ENCODE peak calls at places on chromosomes 1 and 21, in eight cellular contexts. One of them, this sample, is unnamed.
A peak's percentile ranks its signal among the peaks of the same experiment; 100 is the strongest.

GRCh38 chr21:42558846-42559245 is 45.2 kb downstream of the SLC37A1 start:
- DNase-seq in heart right ventricle: no peak
- DNase-seq in left ventricle myocardium inferior: no peak
- DNase-seq in astrocyte of the spinal cord: no peak
- DNase-seq in esophagus squamous epithelium: no peak
- DNase-seq in GM12865: no peak
- DNase-seq in neural progenitor cell: no peak
- DNase-seq in foreskin keratinocyte: no peak
- DNase-seq in this sample: no peak

GRCh38 chr1:158180741-158181576 is at the start of gene CD1D:
- DNase-seq in heart right ventricle: peak; percentile 42
- DNase-seq in left ventricle myocardium inferior: peak; percentile 33
- DNase-seq in astrocyte of the spinal cord: peak; percentile 7
- DNase-seq in esophagus squamous epithelium: no peak
- DNase-seq in GM12865: peak; percentile 20
- DNase-seq in neural progenitor cell: peak; percentile 77
- DNase-seq in foreskin keratinocyte: no peak
- DNase-seq in this sample: peak; percentile 4

GRCh38 chr1:32754282-32755097 is 51.9 kb upstream of the SYNC start:
- DNase-seq in heart right ventricle: no peak
- DNase-seq in left ventricle myocardium inferior: no peak
- DNase-seq in astrocyte of the spinal cord: no peak
- DNase-seq in esophagus squamous epithelium: no peak
- DNase-seq in GM12865: no peak
- DNase-seq in neural progenitor cell: peak; percentile 93
- DNase-seq in foreskin keratinocyte: no peak
- DNase-seq in this sample: peak; percentile 25

GRCh38 chr1:226826479-226827245 is 43.8 kb upstream of the PSEN2 start:
- DNase-seq in heart right ventricle: no peak
- DNase-seq in left ventricle myocardium inferior: no peak
- DNase-seq in astrocyte of the spinal cord: no peak
- DNase-seq in esophagus squamous epithelium: no peak
- DNase-seq in GM12865: no peak
- DNase-seq in neural progenitor cell: no peak
- DNase-seq in foreskin keratinocyte: no peak
- DNase-seq in this sample: no peak

GRCh38 chr1:108828074-108828961 is 28.6 kb downstream of the AKNAD1 start:
- DNase-seq in heart right ventricle: peak; percentile 73
- DNase-seq in left ventricle myocardium inferior: peak; percentile 70
- DNase-seq in astrocyte of the spinal cord: peak; percentile 82
- DNase-seq in esophagus squamous epithelium: no peak
- DNase-seq in GM12865: peak; percentile 81
- DNase-seq in neural progenitor cell: peak; percentile 92
- DNase-seq in foreskin keratinocyte: peak; percentile 99
- DNase-seq in this sample: peak; percentile 98

GRCh38 chr21:45296638-45297037 is 8.9 kb upstream of the POFUT2 start:
- DNase-seq in heart right ventricle: no peak
- DNase-seq in left ventricle myocardium inferior: peak; percentile 8
- DNase-seq in astrocyte of the spinal cord: no peak
- DNase-seq in esophagus squamous epithelium: no peak
- DNase-seq in GM12865: no peak
- DNase-seq in neural progenitor cell: no peak
- DNase-seq in foreskin keratinocyte: no peak
- DNase-seq in this sample: no peak

GRCh38 chr1:74679811-74680210 is 6.2 kb upstream of the ERICH3 start:
- DNase-seq in heart right ventricle: no peak
- DNase-seq in left ventricle myocardium inferior: no peak
- DNase-seq in astrocyte of the spinal cord: peak; percentile 5
- DNase-seq in esophagus squamous epithelium: no peak
- DNase-seq in GM12865: no peak
- DNase-seq in neural progenitor cell: no peak
- DNase-seq in foreskin keratinocyte: no peak
- DNase-seq in this sample: peak; percentile 7

GRCh38 chr1:170823120-170823519 is 112.2 kb upstream of the MROH9 start:
- DNase-seq in heart right ventricle: no peak
- DNase-seq in left ventricle myocardium inferior: no peak
- DNase-seq in astrocyte of the spinal cord: peak; percentile 24
- DNase-seq in esophagus squamous epithelium: no peak
- DNase-seq in GM12865: no peak
- DNase-seq in neural progenitor cell: no peak
- DNase-seq in foreskin keratinocyte: no peak
- DNase-seq in this sample: peak; percentile 54

GRCh38 chr1:232033285-232033684 is 406.7 kb downstream of the DISC1 start:
- DNase-seq in heart right ventricle: no peak
- DNase-seq in left ventricle myocardium inferior: no peak
- DNase-seq in astrocyte of the spinal cord: no peak
- DNase-seq in esophagus squamous epithelium: no peak
- DNase-seq in GM12865: no peak
- DNase-seq in neural progenitor cell: peak; percentile 36
- DNase-seq in foreskin keratinocyte: no peak
- DNase-seq in this sample: no peak

GRCh38 chr1:246801241-246802020 is 77.2 kb downstream of the SCCPDH start:
- DNase-seq in heart right ventricle: no peak
- DNase-seq in left ventricle myocardium inferior: no peak
- DNase-seq in astrocyte of the spinal cord: peak; percentile 4
- DNase-seq in esophagus squamous epithelium: no peak
- DNase-seq in GM12865: no peak
- DNase-seq in neural progenitor cell: no peak
- DNase-seq in foreskin keratinocyte: no peak
- DNase-seq in this sample: no peak

GRCh38 chr21:22311741-22312462 is 1313.7 kb downstream of the NCAM2 start:
- DNase-seq in heart right ventricle: no peak
- DNase-seq in left ventricle myocardium inferior: no peak
- DNase-seq in astrocyte of the spinal cord: no peak
- DNase-seq in esophagus squamous epithelium: no peak
- DNase-seq in GM12865: no peak
- DNase-seq in neural progenitor cell: no peak
- DNase-seq in foreskin keratinocyte: no peak
- DNase-seq in this sample: no peak

GRCh38 chr1:162899422-162900168 is 38.6 kb upstream of the CCDC190 start:
- DNase-seq in heart right ventricle: no peak
- DNase-seq in left ventricle myocardium inferior: no peak
- DNase-seq in astrocyte of the spinal cord: peak; percentile 95
- DNase-seq in esophagus squamous epithelium: no peak
- DNase-seq in GM12865: no peak
- DNase-seq in neural progenitor cell: no peak
- DNase-seq in foreskin keratinocyte: no peak
- DNase-seq in this sample: peak; percentile 86

DNA sequence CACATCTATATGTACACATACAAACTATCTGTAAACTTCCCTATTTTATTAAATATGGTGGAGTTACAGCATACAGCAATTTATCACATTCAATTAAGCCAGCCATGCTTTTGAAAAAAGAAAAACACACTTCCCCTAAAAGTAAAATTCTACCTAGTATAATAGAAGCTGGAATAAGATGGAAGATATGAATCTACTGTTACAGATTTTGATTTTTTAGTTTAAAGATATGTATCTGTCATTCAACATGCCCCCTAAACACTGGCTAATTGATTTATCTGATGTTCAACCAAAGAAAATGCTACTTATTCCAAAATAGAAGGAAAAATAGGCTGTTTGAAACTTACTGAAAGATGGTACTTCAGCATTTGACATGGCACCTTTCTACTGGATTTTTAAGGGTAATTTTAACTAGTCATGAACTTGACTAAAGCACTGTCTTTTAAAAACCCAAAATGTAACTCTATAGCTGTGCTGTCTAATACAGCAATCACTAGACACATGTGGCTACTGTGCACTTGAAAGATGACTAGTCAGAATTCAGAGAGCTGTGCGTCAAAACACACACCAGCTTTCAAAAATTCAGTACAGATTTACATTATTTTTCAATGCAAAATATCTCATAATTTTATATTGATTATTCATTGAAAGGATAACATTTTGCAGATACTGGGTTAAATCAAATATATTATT is 25.0 kb downstream of the NRIP1 start:
- DNase-seq in heart right ventricle: no peak
- DNase-seq in left ventricle myocardium inferior: no peak
- DNase-seq in astrocyte of the spinal cord: no peak
- DNase-seq in esophagus squamous epithelium: no peak
- DNase-seq in GM12865: no peak
- DNase-seq in neural progenitor cell: no peak
- DNase-seq in foreskin keratinocyte: no peak
- DNase-seq in this sample: no peak
- TF ChIP-seq CTCF in heart right ventricle: no peak
- TF ChIP-seq CTCF in left ventricle myocardium inferior: no peak
- TF ChIP-seq CTCF in astrocyte of the spinal cord: no peak
- TF ChIP-seq CTCF in esophagus squamous epithelium: no peak
- TF ChIP-seq CTCF in GM12865: no peak
- TF ChIP-seq CTCF in neural progenitor cell: no peak
- TF ChIP-seq CTCF in foreskin keratinocyte: no peak
- TF ChIP-seq CTCF in this sample: no peak

GRCh38 chr1:51572365-51572764 is 44.5 kb upstream of the OSBPL9 start:
- DNase-seq in heart right ventricle: no peak
- DNase-seq in left ventricle myocardium inferior: no peak
- DNase-seq in astrocyte of the spinal cord: no peak
- DNase-seq in esophagus squamous epithelium: no peak
- DNase-seq in GM12865: no peak
- DNase-seq in neural progenitor cell: no peak
- DNase-seq in foreskin keratinocyte: no peak
- DNase-seq in this sample: no peak

GRCh38 chr1:51570063-51570720 is 46.7 kb upstream of the OSBPL9 start:
- DNase-seq in heart right ventricle: no peak
- DNase-seq in left ventricle myocardium inferior: no peak
- DNase-seq in astrocyte of the spinal cord: no peak
- DNase-seq in esophagus squamous epithelium: no peak
- DNase-seq in GM12865: peak; percentile 73
- DNase-seq in neural progenitor cell: no peak
- DNase-seq in foreskin keratinocyte: no peak
- DNase-seq in this sample: no peak

GRCh38 chr1:51568231-51568935 is 48.5 kb upstream of the OSBPL9 start:
- DNase-seq in heart right ventricle: no peak
- DNase-seq in left ventricle myocardium inferior: no peak
- DNase-seq in astrocyte of the spinal cord: no peak
- DNase-seq in esophagus squamous epithelium: no peak
- DNase-seq in GM12865: no peak
- DNase-seq in neural progenitor cell: no peak
- DNase-seq in foreskin keratinocyte: no peak
- DNase-seq in this sample: no peak

GRCh38 chr1:51567653-51568052 is 48.6 kb upstream of the EPS15 start:
- DNase-seq in heart right ventricle: no peak
- DNase-seq in left ventricle myocardium inferior: no peak
- DNase-seq in astrocyte of the spinal cord: peak; percentile 90
- DNase-seq in esophagus squamous epithelium: no peak
- DNase-seq in GM12865: no peak
- DNase-seq in neural progenitor cell: no peak
- DNase-seq in foreskin keratinocyte: no peak
- DNase-seq in this sample: peak; percentile 98

DNA sequence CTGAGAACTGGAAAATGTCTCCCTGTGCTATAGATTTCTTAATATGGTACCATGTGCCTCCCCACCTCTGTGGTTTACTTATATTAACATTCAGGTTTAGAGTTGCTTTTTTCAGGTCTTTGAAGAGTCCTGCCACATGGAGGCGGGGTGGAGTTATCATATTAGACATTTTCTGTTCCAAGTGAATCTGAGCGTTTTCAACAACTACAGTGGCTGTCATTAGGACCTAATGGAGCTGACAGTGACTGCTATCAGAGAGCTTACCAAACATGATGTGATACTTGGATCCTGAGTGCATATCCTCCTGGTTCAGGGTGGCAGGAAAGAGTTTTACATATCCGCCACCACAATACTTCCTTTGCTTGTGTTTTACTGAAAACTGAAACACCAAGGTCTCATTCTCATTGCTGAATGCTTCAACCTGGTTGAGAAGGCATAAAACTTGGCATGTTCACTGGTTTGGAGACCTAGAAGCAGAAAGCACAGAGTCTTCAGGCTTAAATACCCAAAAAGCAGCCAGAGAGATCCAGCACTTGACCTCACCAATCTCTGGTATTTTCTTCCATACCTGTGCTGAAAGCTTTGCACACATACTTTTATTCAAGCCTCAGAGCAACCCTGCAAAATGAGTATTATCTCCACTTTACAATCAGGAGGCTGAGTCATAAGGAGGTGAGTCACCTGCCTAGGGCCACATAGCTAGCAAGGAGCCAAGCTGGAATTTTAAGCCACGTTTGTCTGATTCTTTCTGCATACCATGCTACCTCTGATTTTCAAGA is 47.4 kb upstream of the OSBPL9 start:
- DNase-seq in heart right ventricle: no peak
- DNase-seq in left ventricle myocardium inferior: no peak
- DNase-seq in astrocyte of the spinal cord: peak; percentile 77
- DNase-seq in esophagus squamous epithelium: no peak
- DNase-seq in GM12865: peak; percentile 91
- DNase-seq in neural progenitor cell: no peak
- DNase-seq in foreskin keratinocyte: peak; percentile 87
- DNase-seq in this sample: peak; percentile 72
- TF ChIP-seq CTCF in heart right ventricle: no peak
- TF ChIP-seq CTCF in left ventricle myocardium inferior: peak; percentile 28
- TF ChIP-seq CTCF in astrocyte of the spinal cord: no peak
- TF ChIP-seq CTCF in esophagus squamous epithelium: no peak
- TF ChIP-seq CTCF in GM12865: peak; percentile 8
- TF ChIP-seq CTCF in neural progenitor cell: no peak
- TF ChIP-seq CTCF in foreskin keratinocyte: peak; percentile 62
- TF ChIP-seq CTCF in this sample: peak; percentile 18

GRCh38 chr1:13703558-13704485 is 3.8 kb downstream of the PRDM2 start:
- DNase-seq in heart right ventricle: no peak
- DNase-seq in left ventricle myocardium inferior: no peak
- DNase-seq in astrocyte of the spinal cord: no peak
- DNase-seq in esophagus squamous epithelium: no peak
- DNase-seq in GM12865: no peak
- DNase-seq in neural progenitor cell: no peak
- DNase-seq in foreskin keratinocyte: no peak
- DNase-seq in this sample: no peak
- TF ChIP-seq CTCF in heart right ventricle: no peak
- TF ChIP-seq CTCF in left ventricle myocardium inferior: no peak
- TF ChIP-seq CTCF in astrocyte of the spinal cord: peak; percentile 13
- TF ChIP-seq CTCF in esophagus squamous epithelium: no peak
- TF ChIP-seq CTCF in GM12865: no peak
- TF ChIP-seq CTCF in neural progenitor cell: no peak
- TF ChIP-seq CTCF in foreskin keratinocyte: peak; percentile 25
- TF ChIP-seq CTCF in this sample: peak; percentile 12

GRCh38 chr1:55380313-55380970 is 165.3 kb upstream of the USP24 start:
- DNase-seq in heart right ventricle: no peak
- DNase-seq in left ventricle myocardium inferior: peak; percentile 36
- DNase-seq in astrocyte of the spinal cord: no peak
- DNase-seq in esophagus squamous epithelium: no peak
- DNase-seq in GM12865: no peak
- DNase-seq in neural progenitor cell: no peak
- DNase-seq in foreskin keratinocyte: no peak
- DNase-seq in this sample: no peak

GRCh38 chr1:55376894-55377293 is 161.7 kb upstream of the USP24 start:
- DNase-seq in heart right ventricle: no peak
- DNase-seq in left ventricle myocardium inferior: no peak
- DNase-seq in astrocyte of the spinal cord: no peak
- DNase-seq in esophagus squamous epithelium: no peak
- DNase-seq in GM12865: no peak
- DNase-seq in neural progenitor cell: no peak
- DNase-seq in foreskin keratinocyte: no peak
- DNase-seq in this sample: no peak

GRCh38 chr1:55378582-55378981 is 163.4 kb upstream of the USP24 start:
- DNase-seq in heart right ventricle: no peak
- DNase-seq in left ventricle myocardium inferior: no peak
- DNase-seq in astrocyte of the spinal cord: peak; percentile 62
- DNase-seq in esophagus squamous epithelium: no peak
- DNase-seq in GM12865: peak; percentile 41
- DNase-seq in neural progenitor cell: peak; percentile 77
- DNase-seq in foreskin keratinocyte: no peak
- DNase-seq in this sample: peak; percentile 61

GRCh38 chr1:55374801-55375616 is 159.8 kb upstream of the USP24 start:
- DNase-seq in heart right ventricle: no peak
- DNase-seq in left ventricle myocardium inferior: no peak
- DNase-seq in astrocyte of the spinal cord: no peak
- DNase-seq in esophagus squamous epithelium: no peak
- DNase-seq in GM12865: no peak
- DNase-seq in neural progenitor cell: no peak
- DNase-seq in foreskin keratinocyte: no peak
- DNase-seq in this sample: peak; percentile 53

GRCh38 chr1:55375617-55376258 is 160.6 kb upstream of the USP24 start:
- DNase-seq in heart right ventricle: no peak
- DNase-seq in left ventricle myocardium inferior: no peak
- DNase-seq in astrocyte of the spinal cord: peak; percentile 46
- DNase-seq in esophagus squamous epithelium: no peak
- DNase-seq in GM12865: peak; percentile 57
- DNase-seq in neural progenitor cell: peak; percentile 69
- DNase-seq in foreskin keratinocyte: no peak
- DNase-seq in this sample: peak; percentile 70
- TF ChIP-seq CTCF in heart right ventricle: peak; percentile 92
- TF ChIP-seq CTCF in left ventricle myocardium inferior: peak; percentile 96
- TF ChIP-seq CTCF in astrocyte of the spinal cord: peak; percentile 96
- TF ChIP-seq CTCF in esophagus squamous epithelium: peak; percentile 94
- TF ChIP-seq CTCF in GM12865: peak; percentile 89
- TF ChIP-seq CTCF in neural progenitor cell: peak; percentile 91
- TF ChIP-seq CTCF in foreskin keratinocyte: peak; percentile 81
- TF ChIP-seq CTCF in this sample: peak; percentile 96

This sample was measured in fibroblast of mammary gland.